ENCODE peak calls at places on chromosomes 4 and X, in nine cellular contexts. J is psoas muscle; Q is CD8-positive, alpha-beta T cell; M is heart left ventricle; L is brain microvascular endothelial cell; Y is upper lobe of left lung; C is upper lobe of right lung; V is CD4-positive, alpha-beta T cell; I is ovary. W is an unnamed sample.

GRCh38 chr4:171650543-171650942 is 162.7 kb upstream of the GALNTL6 start:
- DNase-seq in L (no peak), Y (no peak), V (no peak), C (no peak), M (no peak), Q (no peak), J (no peak), I (no peak), W (no peak)

GRCh38 chr4:142402925-142403324 is 443.2 kb downstream of the INPP4B start:
- DNase-seq in Y (no peak), I (no peak), L (peak), Q (no peak), M (no peak), V (no peak), J (no peak), C (no peak), W (no peak)

GRCh38 chr4:73613130-73613529 is 7.1 kb downstream of the RASSF6 start:
- DNase-seq in V (no peak), J (no peak), Q (no peak), I (no peak), C (no peak), L (no peak), Y (no peak), M (no peak), W (no peak)

GRCh38 chr4:67885727-67886126 is 1.9 kb upstream of the TMPRSS11D start:
- DNase-seq in J (no peak), Q (no peak), C (no peak), M (no peak), V (no peak), L (peak), I (no peak), Y (no peak), W (no peak)

GRCh38 chr4:121705521-121705920 is 8.7 kb upstream of the ANXA5 start:
- DNase-seq in Q (no peak), I (no peak), M (no peak), C (no peak), V (no peak), Y (no peak), L (no peak), J (no peak), W (no peak)

GRCh38 chrX:46737462-46737861 is 21.5 kb downstream of the SLC9A7 start:
- DNase-seq in L (peak), M (no peak), Q (no peak), Y (no peak), C (no peak), I (no peak), J (no peak), V (no peak), W (no peak)

GRCh38 chrX:79366888-79367749 is at the start of gene ITM2A:
- DNase-seq in J (peak), L (no peak), M (peak), Q (peak), C (peak), V (peak), I (peak), Y (peak), W (peak)

GRCh38 chr4:59936566-59936965 is 1263.6 kb upstream of the ADGRL3 start:
- DNase-seq in M (no peak), C (no peak), J (no peak), Y (no peak), V (no peak), L (no peak), I (no peak), Q (no peak), W (no peak)

GRCh38 chr4:56803473-56803872 is 18.0 kb downstream of the SPINK2 start:
- DNase-seq in L (peak), Q (no peak), Y (no peak), V (no peak), M (no peak), I (no peak), C (no peak), J (no peak), W (no peak)

GRCh38 chrX:22952011-22952410 is 47.7 kb upstream of the DDX53 start:
- DNase-seq in Q (no peak), V (no peak), L (peak), M (no peak), I (no peak), C (no peak), Y (no peak), J (no peak), W (no peak)

GRCh38 chr4:73224886-73225285 is 33.7 kb downstream of the ANKRD17 start:
- DNase-seq in I (no peak), J (no peak), V (no peak), L (no peak), Q (no peak), M (no peak), Y (no peak), C (no peak), W (no peak)

GRCh38 chrX:138127314-138127713 is 561.4 kb downstream of the ZIC3 start:
- DNase-seq in M (no peak), V (no peak), L (no peak), C (no peak), I (no peak), Q (no peak), J (no peak), Y (no peak), W (no peak)

GRCh38 chr4:76282941-76283689 is 23.4 kb upstream of the STBD1 start:
- DNase-seq in J (no peak), C (no peak), V (no peak), L (no peak), I (no peak), Y (no peak), Q (no peak), M (no peak), W (no peak)
- H3K27ac ChIP-seq in J (no peak), C (no peak), V (no peak), L (no peak), I (no peak), Y (no peak), Q (no peak), M (no peak), W (no peak)

DNA sequence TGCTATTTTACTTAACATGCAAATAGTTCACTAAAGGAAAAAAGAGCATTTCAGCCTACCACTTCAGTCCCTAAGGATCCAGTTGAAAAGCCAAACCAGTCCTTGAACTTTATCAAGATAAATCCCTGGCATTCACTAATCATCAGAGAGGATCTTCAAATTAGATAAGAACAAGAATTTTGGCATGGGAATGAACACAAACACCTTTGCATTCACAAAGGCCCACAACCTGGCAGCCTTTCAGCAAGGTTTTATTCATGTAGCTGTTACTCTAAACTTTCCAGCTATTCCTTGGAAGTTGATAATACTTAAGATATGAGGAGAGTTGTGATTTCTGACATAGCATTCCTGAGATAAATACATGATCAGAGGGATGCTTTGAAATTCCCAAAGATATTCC is 193.4 kb downstream of the LRBA start:
- DNase-seq in I (no peak), Q (no peak), L (no peak), J (no peak), C (no peak), V (no peak), M (no peak), Y (no peak), W (no peak)
- H3K27ac ChIP-seq in I (no peak), Q (no peak), L (no peak), J (no peak), C (no peak), V (no peak), M (no peak), Y (no peak), W (no peak)

DNA sequence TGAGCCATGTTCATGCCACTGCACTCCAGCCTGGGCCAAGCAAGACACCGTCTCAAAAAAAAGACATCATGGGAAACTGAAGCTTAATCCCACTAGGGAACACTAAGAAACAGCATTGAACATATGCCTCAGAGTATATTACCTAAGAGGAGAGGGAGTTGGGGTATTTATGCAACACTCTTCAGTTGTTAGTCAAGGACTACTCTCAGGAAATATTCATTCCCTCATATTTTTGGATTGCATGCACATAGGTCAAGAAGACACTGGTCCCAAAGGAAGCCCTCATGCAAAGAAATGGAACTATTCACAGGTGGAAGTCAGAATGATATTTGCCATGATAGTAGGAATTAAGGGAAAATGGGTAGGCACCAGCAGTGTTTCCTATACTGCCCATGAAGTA is 22.8 kb upstream of the PAPSS1 start:
- DNase-seq in C (no peak), I (no peak), Q (no peak), L (no peak), M (no peak), Y (no peak), V (no peak), J (no peak), W (no peak)
- H3K27ac ChIP-seq in C (no peak), I (no peak), Q (no peak), L (no peak), M (no peak), Y (no peak), V (no peak), J (peak), W (no peak)

GRCh38 chr4:168866635-168867034 is 143.4 kb downstream of the CBR4 start:
- DNase-seq in J (no peak), Y (no peak), I (no peak), C (no peak), L (no peak), V (no peak), Q (no peak), M (no peak), W (no peak)
- H3K27ac ChIP-seq in J (no peak), Y (no peak), I (no peak), C (no peak), L (no peak), V (no peak), Q (no peak), M (no peak), W (no peak)

GRCh38 chr4:3042226-3042625 is 32.1 kb downstream of the HTT-AS start:
- DNase-seq in M (no peak), J (no peak), V (no peak), Y (no peak), I (no peak), C (no peak), L (no peak), Q (no peak), W (no peak)

GRCh38 chr4:3039706-3040366 is 34.5 kb downstream of the HTT-AS start:
- DNase-seq in J (peak), V (no peak), Y (no peak), M (no peak), I (no peak), Q (no peak), L (no peak), C (no peak), W (no peak)

GRCh38 chr4:3040447-3041191 is 33.7 kb downstream of the HTT-AS start:
- DNase-seq in Y (peak), M (no peak), I (no peak), C (no peak), V (no peak), L (no peak), J (peak), Q (no peak), W (no peak)

GRCh38 chr4:3043272-3044020 is 30.9 kb downstream of the HTT-AS start:
- DNase-seq in Q (no peak), Y (no peak), C (no peak), L (no peak), V (no peak), M (no peak), J (no peak), I (no peak), W (no peak)

DNA sequence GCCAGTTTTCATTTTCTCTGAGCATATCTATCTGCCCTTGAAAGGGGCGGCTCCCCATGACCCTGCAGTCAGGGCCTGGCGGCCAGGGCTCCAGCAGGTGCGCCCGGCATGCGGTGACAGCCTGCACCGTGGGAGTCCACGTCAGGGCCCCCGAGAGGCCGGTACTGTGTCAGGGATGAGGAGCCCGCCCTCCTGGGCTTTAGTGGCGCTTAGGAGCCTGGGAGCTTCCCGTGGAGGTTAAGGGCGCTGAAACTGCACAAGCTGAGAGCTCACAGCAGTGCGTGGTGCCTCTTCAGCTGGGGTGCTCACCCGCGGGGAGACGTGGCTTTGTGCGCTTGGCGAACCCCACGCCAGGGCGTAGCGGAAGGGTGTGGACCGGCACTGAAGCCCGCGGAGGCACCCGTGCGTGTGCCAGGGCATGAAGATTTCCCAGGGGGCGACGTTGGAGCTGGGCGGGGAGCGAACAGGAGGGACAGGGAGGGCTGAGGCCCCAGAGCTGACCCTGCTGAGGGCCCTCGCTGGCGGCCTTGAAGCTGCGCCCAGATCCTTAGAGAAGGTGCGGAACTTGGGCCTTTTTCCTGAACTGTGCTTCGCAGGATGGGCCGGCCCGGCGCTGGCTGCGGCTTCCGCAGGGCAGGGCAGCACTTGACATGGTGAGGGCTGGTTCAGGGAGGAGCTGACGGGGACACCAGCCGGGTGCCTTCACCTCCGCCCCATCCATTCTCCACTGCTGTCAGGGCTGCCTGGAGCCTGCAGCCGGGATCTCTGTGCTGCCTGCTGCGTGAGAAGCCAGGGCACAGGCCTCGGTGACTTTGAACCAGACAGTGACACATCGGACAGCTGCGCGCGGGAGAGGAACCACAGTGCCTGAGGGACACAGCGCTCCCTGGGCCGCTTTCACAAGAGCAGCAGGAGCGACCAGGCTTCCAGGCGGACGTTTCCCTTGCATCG is 32.9 kb downstream of the HTT-AS start:
- DNase-seq in Y (peak), M (peak), I (peak), L (peak), Q (peak), J (peak), C (peak), V (peak), W (no peak)
- H3K27ac ChIP-seq in Y (peak), M (peak), I (peak), L (no peak), Q (peak), J (peak), C (peak), V (no peak), W (no peak)

GRCh38 chr4:168585168-168586091 is 88.6 kb downstream of the PALLD start:
- DNase-seq in V (no peak), I (peak), C (peak), Y (no peak), J (peak), Q (no peak), M (peak), L (peak), W (peak)

GRCh38 chr4:168589154-168589553 is 92.3 kb downstream of the PALLD start:
- DNase-seq in C (no peak), V (no peak), I (no peak), Q (no peak), M (no peak), Y (no peak), L (peak), J (no peak), W (no peak)

GRCh38 chr4:168586926-168587325 is 90.1 kb downstream of the PALLD start:
- DNase-seq in Y (no peak), I (no peak), J (no peak), C (no peak), L (no peak), M (no peak), Q (no peak), V (no peak), W (no peak)

GRCh38 chr4:168584321-168584771 is 87.5 kb downstream of the PALLD start:
- DNase-seq in I (no peak), J (no peak), Q (no peak), L (peak), V (no peak), Y (no peak), C (no peak), M (no peak), W (no peak)

DNA sequence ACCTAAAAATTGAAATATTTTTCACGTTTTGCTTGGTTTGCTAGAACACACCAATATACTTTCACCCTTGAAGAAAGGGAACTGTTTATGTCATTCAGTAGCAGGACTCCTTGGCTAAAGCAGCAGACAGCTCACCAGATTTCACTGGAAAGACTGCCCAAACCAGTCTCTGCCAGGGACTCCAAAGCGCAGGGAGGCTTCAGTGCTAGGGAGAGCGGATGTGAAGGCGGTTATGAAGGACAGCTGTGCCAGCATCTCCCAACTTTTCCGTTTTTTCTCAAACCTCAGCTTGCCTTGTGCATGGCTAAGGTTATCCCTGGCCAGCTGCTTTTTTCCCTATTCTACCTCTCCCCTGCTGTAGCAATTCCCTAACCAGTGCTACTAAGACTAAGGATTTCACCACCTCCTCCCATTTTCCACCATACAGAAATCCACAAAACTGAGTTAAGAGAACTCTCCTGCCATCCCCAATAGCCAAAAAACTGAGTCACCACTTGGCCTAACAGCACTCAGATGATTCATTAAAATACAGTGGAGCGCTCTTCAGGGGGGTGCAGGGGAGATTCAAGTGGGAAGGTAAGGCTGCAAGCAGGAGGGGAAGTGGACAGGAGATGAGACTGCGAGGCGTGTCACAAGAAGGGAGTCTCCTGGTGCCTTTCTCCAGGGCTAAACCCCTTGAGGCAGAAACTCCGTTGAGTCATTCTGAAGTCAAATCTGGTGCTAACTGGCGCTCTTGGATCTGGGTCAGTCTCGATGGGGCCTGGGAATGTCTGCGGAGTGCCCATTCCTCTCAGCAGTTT is 90.7 kb downstream of the PALLD start:
- DNase-seq in J (peak), Y (no peak), V (no peak), L (peak), C (no peak), I (no peak), M (peak), Q (no peak), W (no peak)
- H3K27ac ChIP-seq in J (no peak), Y (no peak), V (no peak), L (peak), C (no peak), I (no peak), M (peak), Q (no peak), W (no peak)

DNA sequence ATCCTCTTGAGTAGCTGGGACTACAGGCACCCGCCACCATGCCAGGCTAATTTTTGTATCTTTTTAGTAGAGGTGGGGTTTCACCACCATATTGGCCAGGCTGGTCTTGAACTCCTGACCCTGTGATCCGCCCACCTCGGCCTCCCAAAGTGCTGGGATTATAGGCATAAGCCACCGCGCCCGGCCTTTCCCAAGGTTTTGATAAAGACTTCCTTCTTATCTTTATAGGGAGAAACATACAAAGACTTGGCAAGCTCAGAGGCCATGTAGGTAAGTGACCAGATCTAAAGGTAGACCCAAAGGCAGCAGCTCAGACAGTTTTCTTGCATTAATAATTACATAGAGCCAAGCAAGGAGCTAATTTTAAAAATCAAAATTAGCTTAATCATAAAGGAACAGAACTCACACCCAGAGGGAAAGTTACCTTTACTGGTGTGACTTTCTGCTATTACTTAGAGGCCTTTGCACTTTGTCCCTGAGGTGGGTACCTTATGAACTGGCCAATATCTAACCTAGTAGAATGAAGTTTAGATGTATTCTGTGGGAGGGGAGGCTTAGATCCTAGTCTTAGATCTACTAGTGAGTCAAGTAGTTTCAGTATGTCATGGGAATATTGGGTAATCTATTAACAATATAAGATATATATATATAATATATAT is 67.3 kb downstream of the HPGD start:
- DNase-seq in Y (no peak), V (no peak), Q (no peak), M (no peak), I (no peak), C (no peak), J (peak), L (no peak), W (no peak)
- H3K27ac ChIP-seq in Y (no peak), V (no peak), Q (no peak), M (no peak), I (no peak), C (no peak), J (no peak), L (no peak), W (no peak)

GRCh38 chr4:123891901-123892300 is 495.3 kb downstream of the SPRY1 start:
- DNase-seq in V (no peak), I (no peak), J (no peak), Y (no peak), Q (no peak), L (no peak), M (no peak), C (no peak), W (no peak)
- H3K27ac ChIP-seq in V (no peak), I (no peak), J (peak), Y (no peak), Q (no peak), L (no peak), M (peak), C (no peak), W (no peak)

GRCh38 chr4:66300336-66300934 is 630.1 kb upstream of the EPHA5 start:
- DNase-seq in Y (no peak), Q (no peak), C (no peak), M (no peak), L (no peak), I (no peak), V (no peak), J (no peak), W (no peak)

GRCh38 chr4:66298596-66298995 is 628.3 kb upstream of the EPHA5 start:
- DNase-seq in Q (no peak), J (no peak), L (no peak), I (no peak), M (no peak), V (no peak), Y (no peak), C (no peak), W (no peak)

GRCh38 chr4:66294626-66295025 is 624.3 kb upstream of the EPHA5 start:
- DNase-seq in V (no peak), I (no peak), C (no peak), M (no peak), Q (no peak), L (peak), Y (no peak), J (no peak), W (no peak)
- H3K27ac ChIP-seq in V (no peak), I (no peak), C (no peak), M (no peak), Q (no peak), L (no peak), Y (no peak), J (no peak), W (no peak)

W was measured in substantia nigra.